ENCODE peak calls at places on chromosomes 6 and 20, in seven cellular contexts. Q is lower leg skin; W is psoas muscle; G is CD4-positive, alpha-beta T cell; R is choroid plexus epithelial cell; D is coronary artery; H is fibroblast of villous mesenchyme. F is an unnamed sample.

GRCh38 chr6:170129691-170130171 is 161.1 kb downstream of the DLL1 start:
- DNase-seq in Q (no peak), W (peak), G (no peak), R (peak), D (peak), H (no peak), F (no peak)

GRCh38 chr20:39823239-39823638 is 861.1 kb downstream of the DHX35 start:
- DNase-seq in Q (no peak), W (no peak), G (no peak), R (peak), D (no peak), H (peak), F (no peak)

GRCh38 chr6:11142296-11143027 is 30.9 kb upstream of the ERVFRD-1 start:
- DNase-seq in Q (no peak), W (no peak), G (no peak), R (no peak), D (no peak), H (no peak), F (no peak)

GRCh38 chr6:99905209-99906106 is 88.6 kb downstream of the MCHR2 start:
- DNase-seq in Q (no peak), W (no peak), G (no peak), R (peak), D (no peak), H (peak), F (no peak)

GRCh38 chr20:14470231-14470894 is 133.0 kb upstream of the FLRT3 start:
- DNase-seq in Q (no peak), W (no peak), G (no peak), R (no peak), D (no peak), H (no peak), F (no peak)

GRCh38 chr6:111731404-111732195 is 125.9 kb upstream of the TRAF3IP2 start:
- DNase-seq in Q (no peak), W (no peak), G (no peak), R (peak), D (no peak), H (no peak), F (peak)

GRCh38 chr20:1856419-1856818 is 38.8 kb upstream of the SIRPA start:
- DNase-seq in Q (no peak), W (no peak), G (no peak), R (no peak), D (no peak), H (no peak), F (no peak)

GRCh38 chr6:136317023-136317649 is 27.5 kb upstream of the BCLAF1 start:
- DNase-seq in Q (peak), W (peak), G (peak), R (peak), D (no peak), H (peak), F (peak)

GRCh38 chr6:4665489-4666417 is 110.5 kb upstream of the CDYL start:
- DNase-seq in Q (no peak), W (no peak), G (no peak), R (peak), D (no peak), H (peak), F (no peak)

GRCh38 chr6:43192911-43193310 is 10.9 kb downstream of the CUL9 start:
- DNase-seq in Q (no peak), W (no peak), G (no peak), R (no peak), D (no peak), H (no peak), F (no peak)

GRCh38 chr6:46734867-46735719 is at the start of gene PLA2G7:
- DNase-seq in Q (no peak), W (peak), G (no peak), R (no peak), D (no peak), H (no peak), F (no peak)

GRCh38 chr6:117448732-117449131 is 23.0 kb upstream of the ROS1 start:
- DNase-seq in Q (no peak), W (no peak), G (no peak), R (peak), D (no peak), H (peak), F (no peak)

GRCh38 chr20:11274137-11274536 is 600.3 kb upstream of the JAG1 start:
- DNase-seq in Q (no peak), W (no peak), G (no peak), R (peak), D (no peak), H (peak), F (no peak)

GRCh38 chr20:2136275-2136674 is 34.6 kb downstream of the STK35 start:
- DNase-seq in Q (no peak), W (no peak), G (no peak), R (no peak), D (no peak), H (no peak), F (no peak)

GRCh38 chr6:53887318-53887717 is 92.5 kb downstream of the LRRC1 start:
- DNase-seq in Q (no peak), W (no peak), G (no peak), R (no peak), D (no peak), H (no peak), F (no peak)

GRCh38 chr20:48933017-48933766 is 11.7 kb downstream of the ARFGEF2 start:
- DNase-seq in Q (no peak), W (no peak), G (no peak), R (no peak), D (no peak), H (no peak), F (no peak)

GRCh38 chr20:7841291-7841966 is 98.8 kb downstream of the HAO1 start:
- DNase-seq in Q (no peak), W (peak), G (no peak), R (peak), D (no peak), H (peak), F (no peak)

GRCh38 chr20:38373898-38374297 is 27.6 kb downstream of the LBP start:
- DNase-seq in Q (no peak), W (no peak), G (no peak), R (no peak), D (peak), H (no peak), F (no peak)
- TF ChIP-seq CTCF in Q (no peak), W (no peak), G (no peak), R (no peak), D (no peak), H (no peak), F (no peak)

GRCh38 chr6:52388790-52389189 is 26.8 kb downstream of the PAQR8 start:
- DNase-seq in Q (no peak), W (no peak), G (no peak), R (peak), D (no peak), H (peak), F (no peak)

GRCh38 chr6:52389626-52390360 is 27.8 kb downstream of the PAQR8 start:
- DNase-seq in Q (no peak), W (peak), G (peak), R (peak), D (no peak), H (peak), F (no peak)

GRCh38 chr6:52391599-52391998 is 28.5 kb upstream of the EFHC1 start:
- DNase-seq in Q (no peak), W (no peak), G (no peak), R (no peak), D (no peak), H (no peak), F (no peak)

GRCh38 chr6:52390361-52390727 is 28.4 kb downstream of the PAQR8 start:
- DNase-seq in Q (no peak), W (no peak), G (peak), R (peak), D (no peak), H (peak), F (peak)

DNA sequence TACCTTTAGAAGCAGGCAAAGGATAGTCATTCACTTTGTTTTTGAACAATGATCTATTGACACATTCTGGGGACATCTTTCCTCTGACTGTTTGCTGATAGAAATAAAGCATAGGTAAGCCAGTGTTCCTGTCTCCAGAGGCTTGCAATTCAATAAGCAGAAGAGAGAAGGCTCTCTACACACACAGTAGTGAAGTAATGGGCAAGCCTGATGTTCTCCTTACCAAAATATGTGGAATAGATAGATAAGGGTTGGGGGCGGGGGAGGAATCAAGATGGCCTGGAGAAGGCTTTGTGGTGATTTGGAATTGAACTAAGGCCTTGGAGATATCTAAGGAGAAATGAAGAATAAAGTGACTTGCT is 27.3 kb downstream of the PAQR8 start:
- DNase-seq in Q (no peak), W (no peak), G (no peak), R (peak), D (no peak), H (peak), F (no peak)
- TF ChIP-seq CTCF in Q (no peak), W (no peak), G (no peak), R (peak), D (no peak), H (no peak), F (no peak)

GRCh38 chr20:50189681-50190250 is 864 bp upstream of the CEBPB start:
- DNase-seq in Q (peak), W (peak), G (peak), R (peak), D (peak), H (no peak), F (no peak)

GRCh38 chr20:50190251-50191064 is at the start of gene CEBPB:
- DNase-seq in Q (peak), W (peak), G (peak), R (peak), D (peak), H (peak), F (peak)

GRCh38 chr20:50191566-50192363 is 1.1 kb downstream of the CEBPB start:
- DNase-seq in Q (no peak), W (peak), G (peak), R (peak), D (no peak), H (no peak), F (peak)

GRCh38 chr20:50192364-50193168 is 1.9 kb downstream of the CEBPB start:
- DNase-seq in Q (peak), W (peak), G (peak), R (peak), D (peak), H (peak), F (peak)

DNA sequence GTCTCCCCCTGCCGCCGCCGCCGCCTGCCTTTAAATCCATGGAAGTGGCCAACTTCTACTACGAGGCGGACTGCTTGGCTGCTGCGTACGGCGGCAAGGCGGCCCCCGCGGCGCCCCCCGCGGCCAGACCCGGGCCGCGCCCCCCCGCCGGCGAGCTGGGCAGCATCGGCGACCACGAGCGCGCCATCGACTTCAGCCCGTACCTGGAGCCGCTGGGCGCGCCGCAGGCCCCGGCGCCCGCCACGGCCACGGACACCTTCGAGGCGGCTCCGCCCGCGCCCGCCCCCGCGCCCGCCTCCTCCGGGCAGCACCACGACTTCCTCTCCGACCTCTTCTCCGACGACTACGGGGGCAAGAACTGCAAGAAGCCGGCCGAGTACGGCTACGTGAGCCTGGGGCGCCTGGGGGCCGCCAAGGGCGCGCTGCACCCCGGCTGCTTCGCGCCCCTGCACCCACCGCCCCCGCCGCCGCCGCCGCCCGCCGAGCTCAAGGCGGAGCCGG is 485 bp downstream of the CEBPB start:
- DNase-seq in Q (peak), W (peak), G (peak), R (peak), D (peak), H (no peak), F (peak)
- TF ChIP-seq CTCF in Q (no peak), W (no peak), G (no peak), R (no peak), D (no peak), H (no peak), F (no peak)

GRCh38 chr6:90631046-90631445 is 44.2 kb upstream of the MAP3K7 start:
- DNase-seq in Q (no peak), W (no peak), G (no peak), R (no peak), D (no peak), H (no peak), F (no peak)
- TF ChIP-seq CTCF in Q (no peak), W (no peak), G (no peak), R (no peak), D (no peak), H (no peak), F (no peak)